ENCODE peak calls at places on chromosomes 4 and X, in six cellular contexts. One of them, this sample, is unnamed.

GRCh38 chr4:148514041-148514440 is 71.8 kb upstream of the NR3C2 start:
- DNase-seq in naive thymus-derived CD8-positive, alpha-beta T cell: no peak
- DNase-seq in dorsolateral prefrontal cortex: no peak
- DNase-seq in hippocampal formation: no peak
- DNase-seq in LHCN-M2: peak
- DNase-seq in NCI-H345: no peak
- DNase-seq in this sample: no peak

GRCh38 chrX:13009256-13009655 is 34.3 kb downstream of the TMSB4X start:
- DNase-seq in NCI-H345: no peak
- DNase-seq in hippocampal formation: no peak
- DNase-seq in naive thymus-derived CD8-positive, alpha-beta T cell: no peak
- DNase-seq in LHCN-M2: no peak
- DNase-seq in dorsolateral prefrontal cortex: no peak
- DNase-seq in this sample: no peak

GRCh38 chr4:75769044-75769443 is 44.7 kb downstream of the USO1 start:
- DNase-seq in NCI-H345: no peak
- DNase-seq in dorsolateral prefrontal cortex: no peak
- DNase-seq in LHCN-M2: peak
- DNase-seq in naive thymus-derived CD8-positive, alpha-beta T cell: no peak
- DNase-seq in hippocampal formation: no peak
- DNase-seq in this sample: no peak

GRCh38 chr4:94532016-94532789 is 80.5 kb downstream of the PDLIM5 start:
- DNase-seq in naive thymus-derived CD8-positive, alpha-beta T cell: no peak
- DNase-seq in dorsolateral prefrontal cortex: no peak
- DNase-seq in LHCN-M2: peak
- DNase-seq in hippocampal formation: no peak
- DNase-seq in NCI-H345: no peak
- DNase-seq in this sample: no peak

GRCh38 chr4:92012899-92013867 is 290.6 kb upstream of the GRID2 start:
- DNase-seq in hippocampal formation: no peak
- DNase-seq in naive thymus-derived CD8-positive, alpha-beta T cell: no peak
- DNase-seq in dorsolateral prefrontal cortex: no peak
- DNase-seq in NCI-H345: no peak
- DNase-seq in LHCN-M2: no peak
- DNase-seq in this sample: no peak

GRCh38 chr4:54516556-54517215 is 141.1 kb upstream of the KIT start:
- DNase-seq in naive thymus-derived CD8-positive, alpha-beta T cell: no peak
- DNase-seq in NCI-H345: no peak
- DNase-seq in LHCN-M2: peak
- DNase-seq in hippocampal formation: no peak
- DNase-seq in dorsolateral prefrontal cortex: no peak
- DNase-seq in this sample: no peak

GRCh38 chr4:2790583-2791517 is 2.0 kb upstream of the SH3BP2 start:
- DNase-seq in dorsolateral prefrontal cortex: peak
- DNase-seq in hippocampal formation: no peak
- DNase-seq in naive thymus-derived CD8-positive, alpha-beta T cell: no peak
- DNase-seq in NCI-H345: no peak
- DNase-seq in LHCN-M2: no peak
- DNase-seq in this sample: no peak

GRCh38 chr4:54152846-54153600 is 53.1 kb downstream of the GSX2 start:
- DNase-seq in LHCN-M2: peak
- DNase-seq in dorsolateral prefrontal cortex: no peak
- DNase-seq in naive thymus-derived CD8-positive, alpha-beta T cell: no peak
- DNase-seq in NCI-H345: no peak
- DNase-seq in hippocampal formation: no peak
- DNase-seq in this sample: no peak

GRCh38 chr4:81472249-81473085 is 760 bp upstream of the RASGEF1B start:
- DNase-seq in LHCN-M2: peak
- DNase-seq in hippocampal formation: no peak
- DNase-seq in naive thymus-derived CD8-positive, alpha-beta T cell: no peak
- DNase-seq in NCI-H345: peak
- DNase-seq in dorsolateral prefrontal cortex: no peak
- DNase-seq in this sample: no peak

GRCh38 chr4:100555791-100556190 is 38.0 kb upstream of the EMCN start:
- DNase-seq in LHCN-M2: no peak
- DNase-seq in naive thymus-derived CD8-positive, alpha-beta T cell: no peak
- DNase-seq in hippocampal formation: no peak
- DNase-seq in NCI-H345: no peak
- DNase-seq in dorsolateral prefrontal cortex: no peak
- DNase-seq in this sample: no peak

GRCh38 chr4:185346975-185347601 is 48.6 kb downstream of the LRP2BP start:
- DNase-seq in naive thymus-derived CD8-positive, alpha-beta T cell: no peak
- DNase-seq in LHCN-M2: peak
- DNase-seq in hippocampal formation: no peak
- DNase-seq in NCI-H345: no peak
- DNase-seq in dorsolateral prefrontal cortex: no peak
- DNase-seq in this sample: no peak

GRCh38 chrX:156002517-156002916 is 5.0 kb downstream of the IL9R start:
- DNase-seq in NCI-H345: no peak
- DNase-seq in hippocampal formation: no peak
- DNase-seq in dorsolateral prefrontal cortex: no peak
- DNase-seq in LHCN-M2: no peak
- DNase-seq in naive thymus-derived CD8-positive, alpha-beta T cell: no peak
- DNase-seq in this sample: no peak

GRCh38 chr4:88291003-88291402 is 6.6 kb upstream of the PPM1K start:
- DNase-seq in dorsolateral prefrontal cortex: no peak
- DNase-seq in NCI-H345: no peak
- DNase-seq in hippocampal formation: no peak
- DNase-seq in LHCN-M2: peak
- DNase-seq in naive thymus-derived CD8-positive, alpha-beta T cell: no peak
- DNase-seq in this sample: no peak

GRCh38 chr4:25160714-25161598 is 707 bp upstream of the SEPSECS start:
- DNase-seq in naive thymus-derived CD8-positive, alpha-beta T cell: no peak
- DNase-seq in dorsolateral prefrontal cortex: no peak
- DNase-seq in hippocampal formation: no peak
- DNase-seq in NCI-H345: no peak
- DNase-seq in LHCN-M2: no peak
- DNase-seq in this sample: no peak